ENCODE peak calls at places on chromosomes 4 and X, in nine cellular contexts. V is mesendoderm; E is fibroblast of lung; K is K562; M is CD8-positive, alpha-beta T cell; P is upper lobe of left lung; A is SJSA1; X is CD8-positive, alpha-beta memory T cell; T is psoas muscle. J is an unnamed sample.

GRCh38 chr4:84875636-84876371 is 90.7 kb downstream of the WDFY3 start:
- DNase-seq in V (peak), E (peak), K (no peak), M (no peak), P (no peak), A (no peak), X (no peak), T (no peak), J (no peak)

GRCh38 chr4:153781717-153782416 is 7.0 kb downstream of the SFRP2 start:
- DNase-seq in V (no peak), E (peak), K (no peak), M (no peak), P (no peak), A (no peak), X (no peak), T (no peak), J (no peak)

GRCh38 chr4:26779224-26779623 is 81.4 kb upstream of the STIM2 start:
- DNase-seq in V (no peak), E (no peak), K (no peak), M (no peak), P (no peak), A (no peak), X (no peak), T (no peak), J (no peak)

GRCh38 chrX:1361275-1361674 is 24.7 kb downstream of the IL3RA start:
- DNase-seq in V (peak), E (no peak), K (no peak), M (no peak), P (no peak), A (no peak), X (no peak), T (no peak), J (no peak)

GRCh38 chr4:127782275-127783025 is at the start of gene HSPA4L:
- DNase-seq in V (peak), E (peak), K (no peak), M (peak), P (peak), A (peak), X (peak), T (peak), J (peak)

GRCh38 chr4:158442736-158443135 is 78.9 kb upstream of the RXFP1 start:
- DNase-seq in V (no peak), E (no peak), K (no peak), M (no peak), P (no peak), A (no peak), X (no peak), T (no peak), J (no peak)

GRCh38 chr4:24764305-24764704 is 31.1 kb upstream of the SOD3 start:
- DNase-seq in V (no peak), E (no peak), K (no peak), M (no peak), P (no peak), A (no peak), X (no peak), T (no peak), J (no peak)

GRCh38 chr4:105992641-105993305 is 97.5 kb downstream of the NPNT start:
- DNase-seq in V (no peak), E (no peak), K (no peak), M (no peak), P (no peak), A (no peak), X (no peak), T (no peak), J (no peak)

GRCh38 chr4:3869661-3870566 is 103.7 kb downstream of the ADRA2C start:
- DNase-seq in V (no peak), E (no peak), K (no peak), M (no peak), P (no peak), A (no peak), X (no peak), T (no peak), J (no peak)

GRCh38 chr4:8176547-8177399 is 18.2 kb upstream of the ABLIM2 start:
- DNase-seq in V (peak), E (peak), K (peak), M (peak), P (peak), A (peak), X (peak), T (no peak), J (no peak)

GRCh38 chr4:139144161-139144859 is 32.7 kb downstream of the ELF2 start:
- DNase-seq in V (peak), E (peak), K (no peak), M (no peak), P (no peak), A (no peak), X (no peak), T (peak), J (no peak)

GRCh38 chr4:110055014-110055768 is 142.5 kb downstream of the EGF start:
- DNase-seq in V (peak), E (no peak), K (no peak), M (no peak), P (no peak), A (peak), X (no peak), T (no peak), J (no peak)

GRCh38 chr4:166239354-166239753 is 366.3 kb downstream of the TLL1 start:
- DNase-seq in V (no peak), E (no peak), K (no peak), M (no peak), P (no peak), A (no peak), X (no peak), T (no peak), J (no peak)

GRCh38 chr4:147674073-147674472 is 9.9 kb downstream of the PRMT9 start:
- DNase-seq in V (no peak), E (peak), K (no peak), M (no peak), P (no peak), A (no peak), X (no peak), T (no peak), J (no peak)

GRCh38 chr4:99825272-99825671 is 8.6 kb downstream of the DAPP1 start:
- DNase-seq in V (no peak), E (no peak), K (no peak), M (no peak), P (no peak), A (no peak), X (no peak), T (no peak), J (no peak)

GRCh38 chr4:104490770-104491395 is 3.8 kb downstream of the CXXC4 start:
- DNase-seq in V (peak), E (peak), K (peak), M (peak), P (peak), A (peak), X (peak), T (peak), J (no peak)

GRCh38 chrX:18668468-18668867 is 3.4 kb downstream of the RS1 start:
- DNase-seq in V (no peak), E (no peak), K (no peak), M (no peak), P (no peak), A (no peak), X (no peak), T (no peak), J (no peak)

GRCh38 chr4:149845643-149846208 is 30.1 kb upstream of the IQCM start:
- DNase-seq in V (no peak), E (no peak), K (no peak), M (no peak), P (no peak), A (no peak), X (no peak), T (no peak), J (no peak)

GRCh38 chr4:136680271-136680670 is 852.0 kb downstream of the PCDH18 start:
- DNase-seq in V (peak), E (no peak), K (no peak), M (no peak), P (no peak), A (no peak), X (no peak), T (no peak), J (no peak)

GRCh38 chrX:136598631-136599030 is 49.3 kb upstream of the CD40LG start:
- DNase-seq in V (no peak), E (no peak), K (no peak), M (no peak), P (no peak), A (no peak), X (no peak), T (no peak), J (no peak)

GRCh38 chr4:61408861-61409260 is 208.7 kb downstream of the ADGRL3 start:
- DNase-seq in V (no peak), E (no peak), K (no peak), M (no peak), P (no peak), A (no peak), X (no peak), T (no peak), J (no peak)

GRCh38 chr4:110087116-110087708 is 111.2 kb downstream of the ELOVL6 start:
- DNase-seq in V (no peak), E (peak), K (no peak), M (no peak), P (no peak), A (peak), X (no peak), T (no peak), J (no peak)

GRCh38 chr4:186840222-186840701 is 116.6 kb upstream of the FAT1 start:
- DNase-seq in V (no peak), E (peak), K (peak), M (no peak), P (no peak), A (no peak), X (no peak), T (peak), J (no peak)

GRCh38 chr4:98929341-98930267 is 671 bp upstream of the EIF4E start:
- DNase-seq in V (no peak), E (peak), K (peak), M (peak), P (peak), A (peak), X (peak), T (peak), J (peak)

GRCh38 chrX:118271770-118272169 is 74.1 kb upstream of the WDR44 start:
- DNase-seq in V (peak), E (peak), K (peak), M (no peak), P (no peak), A (no peak), X (no peak), T (no peak), J (no peak)

GRCh38 chr4:169337510-169337909 is 66.8 kb upstream of the SH3RF1 start:
- DNase-seq in V (no peak), E (peak), K (no peak), M (no peak), P (no peak), A (no peak), X (no peak), T (no peak), J (no peak)

GRCh38 chr4:145815626-145816025 is 123.0 kb downstream of the ZNF827 start:
- DNase-seq in V (no peak), E (peak), K (no peak), M (no peak), P (no peak), A (no peak), X (no peak), T (no peak), J (no peak)

GRCh38 chr4:131388277-131388676 is 1760.8 kb upstream of the PCDH10 start:
- DNase-seq in V (peak), E (no peak), K (no peak), M (no peak), P (no peak), A (no peak), X (no peak), T (no peak), J (no peak)

GRCh38 chr4:26459756-26460530 is 30.3 kb downstream of the CCKAR start:
- DNase-seq in V (no peak), E (no peak), K (no peak), M (no peak), P (no peak), A (no peak), X (no peak), T (no peak), J (no peak)

GRCh38 chr4:121675715-121676114 is 21.1 kb downstream of the ANXA5 start:
- DNase-seq in V (peak), E (peak), K (no peak), M (no peak), P (no peak), A (no peak), X (no peak), T (no peak), J (no peak)

GRCh38 chr4:125705681-125706080 is 390.9 kb downstream of the FAT4 start:
- DNase-seq in V (no peak), E (no peak), K (no peak), M (no peak), P (no peak), A (no peak), X (no peak), T (no peak), J (no peak)

GRCh38 chrX:261167-261857 is 19.9 kb upstream of the PLCXD1 start:
- DNase-seq in V (peak), E (peak), K (peak), M (no peak), P (no peak), A (no peak), X (no peak), T (no peak), J (no peak)

GRCh38 chr4:22514001-22514400 is 1.9 kb downstream of the ADGRA3 start:
- DNase-seq in V (no peak), E (peak), K (no peak), M (no peak), P (no peak), A (peak), X (no peak), T (no peak), J (no peak)

GRCh38 chr4:75080888-75081287 is 148.0 kb downstream of the PARM1 start:
- DNase-seq in V (no peak), E (no peak), K (no peak), M (no peak), P (no peak), A (no peak), X (no peak), T (no peak), J (no peak)

GRCh38 chrX:97806238-97806637 is 922.5 kb downstream of the RPA4 start:
- DNase-seq in V (no peak), E (peak), K (no peak), M (no peak), P (no peak), A (no peak), X (no peak), T (no peak), J (no peak)

GRCh38 chr4:676871-677235 is 2.5 kb downstream of the MYL5 start:
- DNase-seq in V (no peak), E (no peak), K (no peak), M (no peak), P (peak), A (no peak), X (no peak), T (no peak), J (peak)

GRCh38 chr4:677431-678293 is 3.3 kb downstream of the MYL5 start:
- DNase-seq in V (no peak), E (no peak), K (no peak), M (no peak), P (peak), A (no peak), X (no peak), T (no peak), J (no peak)

GRCh38 chr4:675036-675804 is 878 bp downstream of the MYL5 start:
- DNase-seq in V (no peak), E (no peak), K (no peak), M (no peak), P (peak), A (peak), X (no peak), T (no peak), J (no peak)

GRCh38 chr4:674172-675035 is at the start of the genes ATP5ME and MYL5:
- DNase-seq in V (peak), E (peak), K (peak), M (peak), P (peak), A (peak), X (peak), T (peak), J (peak)

GRCh38 chr4:675980-676870 is 1.9 kb downstream of the MYL5 start:
- DNase-seq in V (no peak), E (no peak), K (no peak), M (no peak), P (peak), A (no peak), X (no peak), T (no peak), J (peak)
- H3K4me3 ChIP-seq in V (no peak), E (no peak), K (no peak), M (no peak), P (no peak), A (no peak), X (no peak), T (peak), J (no peak)

GRCh38 chrX:101190736-101191135 is 28.9 kb upstream of the DRP2 start:
- DNase-seq in V (no peak), E (no peak), K (no peak), M (no peak), P (no peak), A (no peak), X (no peak), T (no peak), J (no peak)
- H3K27ac ChIP-seq in V (no peak), E (no peak), K (peak), M (no peak), P (no peak), A (no peak), X (no peak), T (no peak), J (no peak)

DNA sequence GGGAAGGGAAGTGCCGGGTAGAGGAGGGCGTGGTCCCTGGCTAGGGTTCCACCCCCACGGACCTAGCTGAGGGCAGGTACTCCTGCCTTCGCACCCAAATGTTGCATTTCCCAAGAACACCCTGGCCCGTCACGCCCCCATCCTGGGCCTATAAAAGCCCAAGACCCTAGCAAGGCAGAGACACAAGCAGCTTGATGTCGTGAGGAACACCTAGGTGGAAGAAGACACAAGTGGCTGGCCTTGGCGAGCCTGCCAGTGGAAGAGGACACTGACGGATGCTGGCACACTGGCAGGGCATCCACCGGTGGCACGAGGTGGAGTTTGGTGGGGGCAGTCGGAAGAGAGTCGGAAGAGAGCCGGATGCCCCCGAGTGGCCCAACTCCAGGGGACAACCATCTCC is 244.8 kb upstream of the CTSO start:
- DNase-seq in V (no peak), E (no peak), K (no peak), M (no peak), P (peak), A (no peak), X (no peak), T (no peak), J (no peak)
- H3K4me3 ChIP-seq in V (no peak), E (no peak), K (no peak), M (no peak), P (no peak), A (no peak), X (no peak), T (no peak), J (no peak)

GRCh38 chr4:68962868-68963267 is 11.3 kb upstream of the UGT2A3 start:
- DNase-seq in V (peak), E (no peak), K (no peak), M (no peak), P (no peak), A (no peak), X (no peak), T (no peak), J (no peak)
- H3K27ac ChIP-seq in V (no peak), E (no peak), K (no peak), M (no peak), P (no peak), A (no peak), X (no peak), T (no peak), J (no peak)

DNA sequence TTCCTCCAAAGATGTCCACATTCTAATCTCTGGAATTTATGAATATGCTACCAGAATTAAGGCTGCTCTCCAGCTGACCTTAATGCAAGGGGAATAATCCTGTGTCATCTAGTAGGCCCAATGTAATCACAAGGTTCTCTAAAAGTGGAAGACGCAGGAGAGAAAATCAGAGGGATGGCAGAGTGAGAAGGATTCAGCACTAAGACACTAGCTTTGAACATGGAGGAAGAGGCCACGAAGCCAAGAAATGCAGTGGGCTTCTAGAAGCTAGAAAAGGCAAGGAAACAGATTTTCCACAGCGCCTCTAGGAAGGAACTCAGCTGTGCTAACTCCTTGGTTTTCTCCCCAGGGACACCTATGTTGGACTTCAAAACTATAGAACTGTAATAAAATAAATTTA is 240.7 kb upstream of the TRAM1L1 start:
- DNase-seq in V (no peak), E (no peak), K (no peak), M (no peak), P (no peak), A (peak), X (no peak), T (no peak), J (no peak)
- H3K4me3 ChIP-seq in V (no peak), E (no peak), K (no peak), M (no peak), P (no peak), A (peak), X (no peak), T (no peak), J (no peak)

DNA sequence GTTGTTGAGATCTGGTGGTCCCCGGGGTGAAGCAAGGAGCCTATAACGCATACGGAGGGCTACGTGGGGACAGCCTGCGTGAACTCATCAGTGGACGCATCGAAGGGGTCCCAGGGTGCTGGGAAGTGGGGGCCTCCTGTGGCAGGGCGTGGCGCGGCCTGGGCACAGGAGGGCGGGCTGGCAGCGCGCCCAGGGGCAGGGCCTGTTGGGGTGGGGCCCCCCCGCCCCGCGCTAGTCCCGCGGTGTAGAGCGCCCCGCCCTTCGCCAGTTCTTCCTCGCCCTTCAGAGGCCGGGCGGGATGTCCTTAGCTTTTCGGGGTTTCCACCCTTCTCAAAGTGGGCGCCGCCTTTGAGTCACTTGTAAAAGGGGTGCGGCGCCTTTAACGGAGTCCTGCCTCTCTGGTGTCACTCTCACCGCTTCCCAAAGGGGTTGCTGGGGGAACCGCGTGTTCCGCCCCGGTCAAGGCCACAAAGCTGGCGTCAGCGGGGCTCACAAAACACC is 632 bp downstream of the PLP2 start:
- DNase-seq in V (no peak), E (peak), K (peak), M (peak), P (peak), A (peak), X (peak), T (peak), J (peak)
- H3K27ac ChIP-seq in V (no peak), E (peak), K (peak), M (peak), P (peak), A (peak), X (peak), T (peak), J (peak)

GRCh38 chrX:40100141-40100536 is 2.4 kb upstream of the BCOR start:
- DNase-seq in V (peak), E (no peak), K (no peak), M (no peak), P (peak), A (peak), X (no peak), T (no peak), J (no peak)
- H3K4me3 ChIP-seq in V (no peak), E (no peak), K (peak), M (no peak), P (no peak), A (no peak), X (no peak), T (no peak), J (no peak)

DNA sequence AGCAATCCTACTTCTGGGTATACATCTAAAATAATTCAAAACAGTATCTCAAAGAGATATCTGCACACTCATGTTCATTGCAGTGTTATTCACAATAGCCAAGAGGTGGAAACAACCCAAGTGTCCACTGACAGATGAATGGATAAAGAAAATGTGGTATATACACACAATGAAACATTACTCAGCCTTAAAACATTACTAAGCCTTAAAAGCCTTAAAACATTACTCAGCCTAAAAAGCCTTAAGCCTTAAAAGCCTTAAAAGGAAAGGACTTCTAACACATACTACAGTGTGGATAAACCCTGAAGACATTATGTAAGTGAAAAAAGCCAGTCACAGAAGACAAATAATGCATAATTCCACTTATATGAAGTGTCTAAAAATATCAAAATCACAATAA is 40.3 kb upstream of the TFDP3 start:
- DNase-seq in V (no peak), E (peak), K (no peak), M (no peak), P (no peak), A (peak), X (no peak), T (no peak), J (no peak)
- H3K27ac ChIP-seq in V (no peak), E (no peak), K (no peak), M (no peak), P (no peak), A (peak), X (no peak), T (no peak), J (no peak)

J was measured in CD4-positive, alpha-beta memory T cell.